ENCODE peak calls at places on chromosomes 2 and 18, in seven cellular contexts. S is HS-27A, D is NCI-H345, Y is AG09319, X is NCI-H187 treated with DMSO at 0.1 percent for 48 hours, B is heart left ventricle, G is T-helper 2 cell. O is an unnamed sample.

GRCh38 chr2:104826016-104826415 is 27.9 kb upstream of the POU3F3 start:
- DNase-seq in B (no peak), S (no peak), Y (no peak), X (no peak), G (no peak), D (no peak), O (no peak)

GRCh38 chr2:195532255-195532627 is 124.8 kb upstream of the SLC39A10 start:
- DNase-seq in X (no peak), Y (no peak), D (no peak), B (no peak), S (no peak), G (no peak), O (no peak)

GRCh38 chr18:26544459-26544858 is 3.9 kb downstream of the KCTD1 start:
- DNase-seq in S (no peak), Y (no peak), G (no peak), X (no peak), B (no peak), D (no peak), O (no peak)

GRCh38 chr2:133390151-133390550 is 178.1 kb downstream of the NCKAP5 start:
- DNase-seq in D (no peak), G (no peak), S (no peak), B (no peak), X (no peak), Y (no peak), O (no peak)

GRCh38 chr2:111106720-111107119 is 14.0 kb upstream of the BCL2L11 start:
- DNase-seq in D (no peak), G (no peak), X (no peak), S (no peak), Y (no peak), B (no peak), O (no peak)

GRCh38 chr2:79552653-79553052 is 39.8 kb downstream of the CTNNA2 start:
- DNase-seq in B (no peak), D (no peak), S (no peak), G (no peak), Y (no peak), X (no peak), O (no peak)

GRCh38 chr2:80312282-80312839 is 7.8 kb upstream of the LRRTM1 start:
- DNase-seq in X (no peak), S (no peak), G (no peak), D (no peak), Y (no peak), B (no peak), O (no peak)

GRCh38 chr18:23528580-23529472 is 25.5 kb downstream of the RMC1 start:
- DNase-seq in D (no peak), X (no peak), G (no peak), B (peak), S (no peak), Y (peak), O (no peak)

GRCh38 chr18:22169011-22169888 is at the start of gene GATA6:
- DNase-seq in D (peak), Y (peak), S (peak), X (no peak), G (peak), B (peak), O (peak)

GRCh38 chr2:69185807-69186206 is 172.8 kb downstream of the ANTXR1 start:
- DNase-seq in X (peak), D (peak), G (no peak), B (no peak), S (no peak), Y (no peak), O (no peak)

GRCh38 chr2:168796583-168797285 is 5.7 kb upstream of the NOSTRIN start:
- DNase-seq in Y (no peak), B (no peak), D (no peak), S (no peak), X (no peak), G (no peak), O (no peak)

GRCh38 chr2:46803911-46804670 is 111.5 kb downstream of the MCFD2 start:
- DNase-seq in D (no peak), B (no peak), G (no peak), S (peak), Y (peak), X (no peak), O (no peak)

O was measured in NCI-H1436 treated with DMSO at 0.1 percent for 48 hours.